ENCODE peak calls at places on chromosome 4, in six cellular contexts. S is Peyer's patch; B is aorta; N is CD4-positive, alpha-beta memory T cell; W is testis; Q is ovary. U is an unnamed sample. For H3K4me1, the result is how much of the 10 kb centered on the place peaks cover.

GRCh38 chr4:4659871-4660651 is 118.2 kb upstream of the STX18 start:
- DNase-seq in S (no peak), B (peak), N (no peak), W (no peak), Q (no peak), U (no peak)

GRCh38 chr4:70954032-70954431 is 39.4 kb upstream of the DCK start:
- DNase-seq in S (no peak), B (no peak), N (no peak), W (no peak), Q (no peak), U (no peak)

GRCh38 chr4:163651761-163652160 is 157.3 kb downstream of the TMA16 start:
- DNase-seq in S (no peak), B (no peak), N (no peak), W (no peak), Q (no peak), U (no peak)

GRCh38 chr4:67475155-67475554 is 70.1 kb downstream of the CENPC start:
- DNase-seq in S (no peak), B (peak), N (no peak), W (no peak), Q (no peak), U (no peak)

GRCh38 chr4:148694702-148695101 is 252.5 kb upstream of the NR3C2 start:
- DNase-seq in S (no peak), B (no peak), N (no peak), W (no peak), Q (no peak), U (no peak)

GRCh38 chr4:101140228-101140627 is 207.1 kb downstream of the PPP3CA start:
- DNase-seq in S (no peak), B (no peak), N (no peak), W (no peak), Q (no peak), U (no peak)

GRCh38 chr4:129282293-129282692 is 186.3 kb downstream of the C4orf33 start:
- DNase-seq in S (no peak), B (no peak), N (no peak), W (no peak), Q (no peak), U (no peak)

GRCh38 chr4:169132561-169133305 is 122.7 kb upstream of the CBR4 start:
- DNase-seq in S (no peak), B (no peak), N (no peak), W (no peak), Q (no peak), U (no peak)

GRCh38 chr4:80161413-80162058 is 35.8 kb upstream of the PRDM8 start:
- DNase-seq in S (no peak), B (no peak), N (no peak), W (no peak), Q (no peak), U (no peak)

GRCh38 chr4:11805837-11806236 is 377.1 kb upstream of the HS3ST1 start:
- DNase-seq in S (no peak), B (no peak), N (no peak), W (no peak), Q (no peak), U (no peak)

GRCh38 chr4:181261279-181261678 is 981.9 kb upstream of the TENM3 start:
- DNase-seq in S (no peak), B (no peak), N (no peak), W (no peak), Q (no peak), U (no peak)

GRCh38 chr4:26337612-26338011 is 16.8 kb downstream of the RBPJ start:
- DNase-seq in S (no peak), B (no peak), N (no peak), W (no peak), Q (no peak), U (no peak)

GRCh38 chr4:175873707-175874106 is 61.6 kb upstream of the GPM6A start:
- DNase-seq in S (no peak), B (no peak), N (no peak), W (no peak), Q (no peak), U (no peak)

GRCh38 chr4:52751349-52751911 is at the start of gene ERVMER34-1:
- DNase-seq in S (no peak), B (peak), N (no peak), W (peak), Q (peak), U (peak)

GRCh38 chr4:47372561-47372960 is 90.9 kb downstream of the COMMD8 start:
- DNase-seq in S (no peak), B (no peak), N (no peak), W (no peak), Q (no peak), U (no peak)

GRCh38 chr4:123652501-123652900 is 255.9 kb downstream of the SPRY1 start:
- DNase-seq in S (no peak), B (no peak), N (no peak), W (no peak), Q (no peak), U (no peak)

GRCh38 chr4:171962110-171962509 is 148.9 kb downstream of the GALNTL6 start:
- DNase-seq in S (no peak), B (no peak), N (no peak), W (no peak), Q (no peak), U (no peak)
- H3K27ac ChIP-seq in S (no peak), B (no peak), N (no peak), W (no peak), Q (no peak), U (no peak)

GRCh38 chr4:165328101-165328425 is 594 bp downstream of the MSMO1 start:
- DNase-seq in S (no peak), B (no peak), N (no peak), W (no peak), Q (no peak), U (no peak)
- H3K4me3 ChIP-seq in S (peak), B (peak), N (peak), W (peak), Q (peak), U (peak)

GRCh38 chr4:1714303-1715001 is 2.3 kb upstream of the SLBP start:
- DNase-seq in S (no peak), B (no peak), N (no peak), W (no peak), Q (peak), U (no peak)

GRCh38 chr4:1713003-1713397 is 881 bp upstream of the SLBP start:
- DNase-seq in S (peak), B (no peak), N (no peak), W (no peak), Q (no peak), U (no peak)

GRCh38 chr4:1712216-1713002 is at the start of gene SLBP:
- DNase-seq in S (peak), B (peak), N (peak), W (peak), Q (peak), U (peak)

GRCh38 chr4:1711055-1711905 is 839 bp downstream of the SLBP start:
- DNase-seq in S (peak), B (peak), N (no peak), W (peak), Q (peak), U (peak)

DNA sequence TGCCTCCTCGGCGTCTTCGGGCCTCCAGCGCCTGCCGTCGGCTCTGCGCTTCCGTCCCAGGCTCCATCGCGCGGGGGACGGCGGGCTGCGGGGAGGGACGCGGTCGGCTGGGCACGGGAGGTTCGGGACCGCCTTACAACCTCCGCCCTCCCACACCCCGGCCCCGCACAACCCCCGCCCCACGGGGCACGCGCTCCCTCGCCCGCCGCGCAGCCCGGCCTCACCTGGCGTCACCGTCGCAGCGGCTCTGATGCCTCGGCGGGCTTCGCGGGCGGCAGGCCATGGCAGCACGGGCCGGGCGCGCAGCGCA is 258 bp downstream of the SLBP start:
- DNase-seq in S (peak), B (no peak), N (no peak), W (no peak), Q (no peak), U (no peak)
- H3K4me1 ChIP-seq in S (under half), B (under half), N (half or more), W (under half), Q (under half), U (under half)

GRCh38 chr4:140640150-140640748 is 71.5 kb upstream of the UCP1 start:
- DNase-seq in S (no peak), B (no peak), N (no peak), W (no peak), Q (no peak), U (no peak)
- H3K27ac ChIP-seq in S (no peak), B (no peak), N (no peak), W (no peak), Q (no peak), U (no peak)

GRCh38 chr4:41878170-41878941 is 56.9 kb upstream of the TMEM33 start:
- DNase-seq in S (no peak), B (no peak), N (no peak), W (no peak), Q (no peak), U (no peak)
- H3K4me3 ChIP-seq in S (no peak), B (no peak), N (no peak), W (no peak), Q (no peak), U (no peak)

DNA sequence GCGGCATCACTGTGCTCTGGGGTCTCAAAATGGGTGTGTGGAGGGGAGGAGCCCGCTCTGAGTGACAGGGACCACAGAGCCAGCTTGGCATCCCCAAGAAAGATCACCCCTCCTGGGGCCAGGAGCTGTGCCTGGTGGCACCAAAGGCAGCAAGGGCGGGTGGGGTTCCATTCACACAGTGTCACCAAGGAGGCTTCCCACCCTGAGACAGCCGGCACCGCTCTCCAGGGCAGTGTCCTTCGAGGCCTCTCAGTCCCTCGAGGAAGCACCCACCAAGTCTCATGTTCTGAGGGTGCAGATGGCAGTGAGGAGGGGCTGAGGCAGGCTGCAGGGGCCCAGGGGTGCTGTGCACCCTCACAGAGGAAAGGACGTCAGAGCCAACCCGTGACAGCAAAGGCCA is 44.0 kb upstream of the MAN2B2 start:
- DNase-seq in S (no peak), B (no peak), N (no peak), W (no peak), Q (no peak), U (no peak)
- H3K4me1 ChIP-seq in S (under half), B (under half), N (under half), W (under half), Q (under half), U (under half)

GRCh38 chr4:15907430-15907829 is 31.1 kb downstream of the FGFBP1 start:
- DNase-seq in S (no peak), B (no peak), N (no peak), W (no peak), Q (no peak), U (no peak)
- H3K27ac ChIP-seq in S (no peak), B (no peak), N (no peak), W (no peak), Q (no peak), U (no peak)